ENCODE peak calls at places on chromosomes 16 and 17, in ten cellular contexts. Q, P, K, J, G, A, C, L, D and X are unnamed samples.

GRCh38 chr17:70344356-70345060 is 175.2 kb downstream of the KCNJ2 start:
- DNase-seq in Q (no peak), P (no peak), K (no peak), J (peak), G (no peak), A (no peak), C (no peak), L (no peak), D (peak), X (no peak)

GRCh38 chr17:60154616-60155426 is 5.0 kb downstream of the CA4 start:
- DNase-seq in Q (no peak), P (no peak), K (peak), J (no peak), G (peak), A (no peak), C (peak), L (no peak), D (peak), X (no peak)

GRCh38 chr16:56569971-56570370 is 5.1 kb downstream of the MT4 start:
- DNase-seq in Q (no peak), P (no peak), K (no peak), J (no peak), G (no peak), A (no peak), C (no peak), L (no peak), D (no peak), X (no peak)

GRCh38 chr17:43616865-43617264 is 44.9 kb downstream of the MEOX1 start:
- DNase-seq in Q (no peak), P (no peak), K (no peak), J (no peak), G (no peak), A (no peak), C (no peak), L (no peak), D (no peak), X (no peak)

GRCh38 chr17:65473985-65474384 is 87.5 kb downstream of the AXIN2 start:
- DNase-seq in Q (no peak), P (no peak), K (no peak), J (no peak), G (no peak), A (no peak), C (no peak), L (no peak), D (no peak), X (no peak)

GRCh38 chr16:55144656-55145055 is 179.3 kb upstream of the IRX6 start:
- DNase-seq in Q (no peak), P (no peak), K (no peak), J (no peak), G (no peak), A (no peak), C (no peak), L (no peak), D (no peak), X (no peak)

GRCh38 chr17:82884923-82885322 is 45.1 kb upstream of the ZNF750 start:
- DNase-seq in Q (peak), P (no peak), K (no peak), J (no peak), G (no peak), A (no peak), C (no peak), L (no peak), D (no peak), X (no peak)

GRCh38 chr17:61508912-61509311 is 56.7 kb downstream of the TBX4 start:
- DNase-seq in Q (no peak), P (no peak), K (no peak), J (no peak), G (no peak), A (no peak), C (no peak), L (no peak), D (peak), X (no peak)

GRCh38 chr16:86218479-86219170 is 291.7 kb upstream of the FOXF1 start:
- DNase-seq in Q (no peak), P (no peak), K (no peak), J (no peak), G (no peak), A (no peak), C (no peak), L (no peak), D (no peak), X (no peak)

GRCh38 chr17:79054200-79054599 is 20.4 kb upstream of the ENGASE start:
- DNase-seq in Q (no peak), P (no peak), K (no peak), J (no peak), G (no peak), A (no peak), C (no peak), L (no peak), D (no peak), X (no peak)

GRCh38 chr17:43753488-43754129 is 5.0 kb downstream of the SOST start:
- DNase-seq in Q (no peak), P (no peak), K (no peak), J (no peak), G (no peak), A (no peak), C (no peak), L (no peak), D (peak), X (no peak)

GRCh38 chr16:1494129-1494640 is 1.0 kb downstream of the TELO2 start:
- DNase-seq in Q (peak), P (peak), K (peak), J (no peak), G (peak), A (peak), C (peak), L (peak), D (peak), X (no peak)

GRCh38 chr17:44183024-44183423 is 3.7 kb upstream of the TMUB2 start:
- DNase-seq in Q (no peak), P (no peak), K (no peak), J (no peak), G (no peak), A (no peak), C (no peak), L (no peak), D (no peak), X (no peak)

GRCh38 chr16:51569204-51569911 is 418.3 kb upstream of the SALL1 start:
- DNase-seq in Q (peak), P (no peak), K (no peak), J (peak), G (no peak), A (no peak), C (no peak), L (no peak), D (peak), X (no peak)

GRCh38 chr17:70067104-70067503 is 7.9 kb upstream of the KCNJ16 start:
- DNase-seq in Q (no peak), P (no peak), K (no peak), J (no peak), G (no peak), A (no peak), C (no peak), L (no peak), D (no peak), X (no peak)

GRCh38 chr16:2782583-2783351 is 4.6 kb downstream of the PRSS33 start:
- DNase-seq in Q (no peak), P (no peak), K (peak), J (no peak), G (no peak), A (no peak), C (no peak), L (no peak), D (no peak), X (peak)
- TF ChIP-seq CTCF in Q (no peak), P (no peak), K (no peak), J (no peak), G (no peak), A (no peak), C (no peak), L (no peak), D (no peak), X (no peak)

GRCh38 chr16:12344577-12345343 is 368.2 kb downstream of the SNX29 start:
- DNase-seq in Q (no peak), P (no peak), K (no peak), J (no peak), G (no peak), A (no peak), C (no peak), L (no peak), D (no peak), X (no peak)
- TF ChIP-seq CTCF in Q (no peak), P (no peak), K (no peak), J (no peak), G (no peak), A (no peak), C (no peak), L (no peak), D (no peak), X (no peak)

DNA sequence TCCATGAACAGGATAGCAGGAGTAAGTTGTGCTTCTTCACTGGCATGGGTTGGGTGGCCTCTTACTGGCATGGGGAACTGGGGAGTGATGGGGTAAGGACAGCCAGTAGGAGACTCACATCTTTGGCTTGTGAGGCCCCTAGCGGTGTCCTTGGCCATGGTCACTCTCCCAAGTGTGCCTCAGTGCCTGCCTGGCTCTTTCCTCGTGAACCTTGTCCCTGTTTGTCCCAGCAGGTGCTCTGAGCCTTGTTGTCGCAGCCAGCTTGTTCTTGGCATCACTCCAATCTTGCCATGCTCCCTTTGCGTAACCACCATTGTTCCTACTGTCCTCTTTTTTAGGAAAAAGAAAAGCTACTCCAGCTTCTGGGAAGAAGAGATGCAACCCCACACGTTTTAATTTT is 53.6 kb upstream of the SDK2 start:
- DNase-seq in Q (no peak), P (no peak), K (no peak), J (no peak), G (no peak), A (no peak), C (no peak), L (no peak), D (no peak), X (no peak)
- TF ChIP-seq CTCF in Q (no peak), P (no peak), K (no peak), J (no peak), G (no peak), A (no peak), C (no peak), L (peak), D (peak), X (no peak)

GRCh38 chr16:30378236-30379164 is 3.9 kb downstream of the SEPTIN1 start:
- DNase-seq in Q (peak), P (peak), K (peak), J (peak), G (peak), A (peak), C (peak), L (peak), D (peak), X (peak)
- TF ChIP-seq CTCF in Q (no peak), P (no peak), K (peak), J (no peak), G (no peak), A (no peak), C (no peak), L (peak), D (peak), X (no peak)

GRCh38 chr17:4540224-4541040 is 14.8 kb downstream of the MYBBP1A start:
- DNase-seq in Q (no peak), P (no peak), K (no peak), J (no peak), G (peak), A (no peak), C (peak), L (no peak), D (no peak), X (no peak)
- TF ChIP-seq CTCF in Q (peak), P (no peak), K (no peak), J (no peak), G (no peak), A (no peak), C (peak), L (no peak), D (peak), X (no peak)

GRCh38 chr17:18087610-18088491 is at the start of gene DRG2:
- DNase-seq in Q (peak), P (peak), K (peak), J (peak), G (peak), A (peak), C (peak), L (peak), D (peak), X (peak)
- TF ChIP-seq CTCF in Q (no peak), P (peak), K (peak), J (no peak), G (no peak), A (no peak), C (no peak), L (peak), D (peak), X (no peak)

DNA sequence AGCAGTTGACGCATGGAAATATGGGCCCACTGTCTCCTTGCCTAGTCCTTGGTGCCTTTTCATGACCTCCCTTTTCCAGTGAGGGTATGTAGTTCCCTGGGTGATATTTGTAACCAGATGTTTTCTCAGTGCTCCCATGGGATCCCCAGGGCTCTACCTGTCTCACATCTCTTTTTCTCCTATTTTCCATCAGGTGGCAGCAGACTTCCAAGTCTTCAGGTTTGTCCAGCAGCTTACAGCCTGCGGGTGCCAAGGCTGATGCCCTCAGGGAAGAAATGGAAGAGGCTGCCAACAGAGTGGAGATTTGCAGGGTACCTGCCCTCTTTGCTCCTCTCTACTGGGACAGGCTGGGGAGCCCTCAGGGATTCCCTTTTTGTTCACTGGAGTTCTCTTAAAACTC is 89.1 kb downstream of the ELAC2 start:
- DNase-seq in Q (peak), P (no peak), K (no peak), J (no peak), G (no peak), A (no peak), C (no peak), L (peak), D (peak), X (no peak)
- TF ChIP-seq CTCF in Q (peak), P (no peak), K (no peak), J (no peak), G (no peak), A (no peak), C (no peak), L (peak), D (peak), X (no peak)

DNA sequence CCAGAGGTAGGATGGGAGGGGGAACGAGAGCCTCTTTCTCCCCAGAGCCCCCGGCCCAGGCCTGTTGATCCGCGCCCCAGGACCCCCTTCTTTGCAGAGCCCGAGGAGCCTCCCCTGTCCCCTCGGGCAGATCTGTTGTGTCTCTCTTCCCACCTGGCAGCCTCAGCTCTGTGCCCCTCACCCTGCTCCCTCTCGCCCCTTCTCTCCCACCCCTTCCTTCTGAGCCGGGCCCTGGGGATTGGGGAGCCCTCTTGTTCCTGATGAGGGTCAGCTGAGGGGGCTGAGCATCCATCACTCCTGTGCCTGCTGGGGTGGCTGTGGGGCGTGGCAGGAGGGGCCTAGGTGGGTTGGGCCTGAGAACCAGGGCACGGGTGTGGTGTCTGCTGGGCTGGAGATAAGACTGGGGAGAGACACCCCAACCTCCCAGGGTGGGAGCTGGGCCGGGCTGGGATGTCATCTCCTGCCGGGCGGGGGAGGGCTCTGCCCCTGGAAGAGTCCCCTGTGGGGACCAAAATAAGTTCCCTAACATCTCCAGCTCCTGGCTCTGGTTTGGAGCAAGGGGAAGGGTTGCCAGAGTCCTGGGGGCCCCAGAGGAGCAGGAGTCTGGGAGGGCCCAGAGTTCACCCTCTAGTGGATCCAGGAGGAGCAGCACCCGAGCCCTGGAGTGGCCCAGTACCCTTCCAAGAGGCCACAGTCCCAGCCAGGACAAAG is 65.4 kb downstream of the MRC2 start:
- DNase-seq in Q (no peak), P (no peak), K (no peak), J (no peak), G (no peak), A (peak), C (no peak), L (peak), D (no peak), X (no peak)
- TF ChIP-seq CTCF in Q (peak), P (no peak), K (peak), J (peak), G (no peak), A (peak), C (no peak), L (peak), D (peak), X (no peak)

GRCh38 chr16:53147500-53148065 is 92.8 kb downstream of the CHD9 start:
- DNase-seq in Q (no peak), P (no peak), K (no peak), J (no peak), G (no peak), A (no peak), C (no peak), L (no peak), D (peak), X (no peak)

DNA sequence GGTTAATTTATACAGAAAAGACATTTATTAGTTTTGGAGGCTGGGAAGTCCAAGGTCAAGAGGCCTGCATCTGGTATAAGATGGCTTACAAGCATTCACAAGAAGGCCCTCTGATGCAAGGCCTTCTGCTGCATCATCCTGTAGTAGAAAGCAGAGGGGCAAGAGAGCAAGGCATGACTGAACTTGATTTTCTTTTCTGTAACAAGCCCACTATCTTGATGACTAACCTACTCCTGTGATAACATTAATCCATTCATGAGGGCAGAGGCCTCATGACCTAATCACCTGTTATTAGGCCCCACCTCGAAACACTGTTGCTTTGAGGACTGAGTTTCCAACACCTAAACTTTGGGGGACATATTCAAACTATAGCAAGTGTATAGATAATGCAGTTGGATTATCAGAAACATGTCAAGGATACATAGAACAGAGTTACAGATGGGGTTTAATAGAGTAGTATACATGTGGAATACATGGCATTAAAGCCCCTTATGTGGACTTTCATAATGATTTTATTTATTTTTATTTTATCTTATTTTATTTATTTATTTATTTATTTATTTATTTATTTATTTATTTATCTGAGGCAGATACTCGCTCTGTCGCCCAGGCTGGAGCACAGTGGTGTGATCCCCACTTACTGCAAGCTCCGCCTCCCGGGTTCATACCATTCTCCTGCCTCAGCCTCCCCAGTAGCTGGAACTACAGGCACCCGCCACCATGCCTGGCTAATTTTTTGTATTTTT is 88.2 kb downstream of the CHD9 start:
- DNase-seq in Q (no peak), P (no peak), K (no peak), J (no peak), G (no peak), A (no peak), C (no peak), L (no peak), D (peak), X (no peak)
- TF ChIP-seq CTCF in Q (no peak), P (no peak), K (no peak), J (no peak), G (no peak), A (no peak), C (no peak), L (no peak), D (no peak), X (no peak)